ENCODE peak calls at places on chromosomes 12 and 14, in ten cellular contexts. U, H, W, C, N, V, P, L, G and Z are unnamed samples.
A peak's percentile ranks its signal among the peaks of the same experiment; 100 is the strongest.

GRCh38 chr12:32098112-32098511 is 8.5 kb upstream of the BICD1 start:
- DNase-seq in U (no peak), H (no peak), W (no peak), C (no peak), N (no peak), V (no peak), P (no peak), L (no peak), G (no peak), Z (no peak)

GRCh38 chr12:96047621-96048211 is 12.3 kb upstream of the LTA4H start:
- DNase-seq in U (no peak), H (peak; percentile 50), W (no peak), C (no peak), N (peak; percentile 35), V (no peak), P (peak; percentile 52), L (no peak), G (no peak), Z (peak; percentile 97)

GRCh38 chr12:13258212-13258611 is 61.7 kb downstream of the EMP1 start:
- DNase-seq in U (no peak), H (no peak), W (no peak), C (no peak), N (no peak), V (no peak), P (no peak), L (no peak), G (no peak), Z (no peak)

GRCh38 chr12:131643581-131644452 is 67.1 kb upstream of the SFSWAP start:
- DNase-seq in U (no peak), H (no peak), W (no peak), C (no peak), N (no peak), V (no peak), P (peak; percentile 91), L (no peak), G (no peak), Z (no peak)

GRCh38 chr14:104586832-104587620 is 7.5 kb downstream of the C14orf180 start:
- DNase-seq in U (no peak), H (no peak), W (no peak), C (peak; percentile 49), N (no peak), V (no peak), P (no peak), L (no peak), G (no peak), Z (no peak)

GRCh38 chr12:30811966-30812365 is 57.2 kb upstream of the CAPRIN2 start:
- DNase-seq in U (no peak), H (no peak), W (no peak), C (no peak), N (no peak), V (no peak), P (no peak), L (no peak), G (no peak), Z (no peak)

GRCh38 chr14:106051790-106052189 is 525.4 kb downstream of the TMEM121 start:
- DNase-seq in U (no peak), H (no peak), W (no peak), C (no peak), N (peak; percentile 21), V (no peak), P (no peak), L (no peak), G (no peak), Z (no peak)

GRCh38 chr12:95943231-95943842 is at the start of gene AMDHD1:
- DNase-seq in U (no peak), H (peak; percentile 47), W (peak; percentile 73), C (peak; percentile 61), N (peak; percentile 61), V (peak; percentile 39), P (no peak), L (no peak), G (peak; percentile 51), Z (peak; percentile 59)

GRCh38 chr12:18643673-18644072 is 94.1 kb downstream of the PLCZ1 start:
- DNase-seq in U (no peak), H (no peak), W (no peak), C (no peak), N (no peak), V (no peak), P (no peak), L (peak; percentile 5), G (no peak), Z (no peak)